ENCODE peak calls at places on chromosomes 1 and 21, in ten cellular contexts. N, R, L, G, Y, A, O, B, V and I are unnamed samples.

GRCh38 chr21:43643193-43643592 is 16.1 kb downstream of the HSF2BP start:
- DNase-seq in V (no peak), L (no peak), N (no peak), B (no peak), G (no peak), Y (no peak), A (no peak), O (no peak), R (no peak), I (no peak)

GRCh38 chr1:243882276-243882675 is 32.2 kb upstream of the AKT3 start:
- DNase-seq in A (no peak), N (no peak), G (no peak), R (no peak), V (no peak), L (no peak), O (no peak), B (no peak), Y (peak), I (no peak)

GRCh38 chr1:162984699-162985098 is 84.5 kb upstream of the RGS4 start:
- DNase-seq in L (no peak), A (peak), N (no peak), R (no peak), O (no peak), B (no peak), V (no peak), G (no peak), Y (peak), I (no peak)

GRCh38 chr1:86856196-86856595 is 57.7 kb downstream of the SELENOF start:
- DNase-seq in N (no peak), L (no peak), R (no peak), B (no peak), V (no peak), O (no peak), G (no peak), A (no peak), Y (no peak), I (no peak)

GRCh38 chr1:225813250-225813964 is 3.5 kb downstream of the EPHX1 start:
- DNase-seq in R (peak), N (no peak), G (peak), A (peak), V (no peak), B (peak), Y (peak), L (no peak), O (no peak), I (no peak)

GRCh38 chr1:3989465-3989864 is 89.4 kb upstream of the C1orf174 start:
- DNase-seq in B (no peak), O (no peak), R (no peak), Y (no peak), G (no peak), A (no peak), N (no peak), L (no peak), V (no peak), I (no peak)

GRCh38 chr1:28915036-28915895 is 897 bp downstream of the EPB41 start:
- DNase-seq in B (peak), Y (no peak), L (no peak), O (peak), G (peak), R (peak), A (no peak), N (peak), V (peak), I (no peak)

GRCh38 chr1:169670836-169671235 is 40.6 kb downstream of the SELL start:
- DNase-seq in V (no peak), A (no peak), Y (no peak), L (no peak), O (no peak), R (peak), B (no peak), G (no peak), N (no peak), I (no peak)

GRCh38 chr1:10969267-10969970 is 43.0 kb upstream of the TARDBP start:
- DNase-seq in R (no peak), V (no peak), A (no peak), O (no peak), B (no peak), N (peak), L (no peak), Y (no peak), G (no peak), I (no peak)

GRCh38 chr1:178407662-178408061 is 89.1 kb downstream of the CLEC20A start:
- DNase-seq in B (no peak), L (no peak), A (no peak), G (no peak), V (no peak), O (no peak), R (no peak), Y (no peak), N (no peak), I (no peak)

GRCh38 chr1:21293537-21294265 is 3.4 kb upstream of the ECE1 start:
- DNase-seq in R (no peak), G (no peak), Y (no peak), N (no peak), L (peak), O (peak), V (no peak), B (no peak), A (no peak), I (no peak)

GRCh38 chr1:77557053-77557452 is 125.4 kb downstream of the ZZZ3 start:
- DNase-seq in N (no peak), L (no peak), V (no peak), R (peak), B (no peak), G (no peak), O (no peak), Y (no peak), A (no peak), I (no peak)

GRCh38 chr1:68231627-68232303 is 558 bp downstream of the WLS start:
- DNase-seq in N (no peak), A (no peak), Y (peak), R (peak), B (no peak), V (peak), L (no peak), O (no peak), G (peak), I (no peak)

GRCh38 chr1:228023294-228023639 is 16.5 kb downstream of the WNT3A start:
- DNase-seq in R (no peak), A (no peak), O (no peak), V (no peak), B (no peak), L (no peak), G (no peak), Y (no peak), N (no peak), I (no peak)

GRCh38 chr1:226628624-226629155 is 80.1 kb downstream of the STUM start:
- DNase-seq in A (no peak), G (no peak), N (no peak), B (no peak), R (no peak), L (peak), O (no peak), V (no peak), Y (no peak), I (no peak)

GRCh38 chr21:26842976-26843911 is 2.0 kb downstream of the ADAMTS1 start:
- DNase-seq in A (no peak), V (peak), G (peak), R (peak), N (peak), B (no peak), Y (peak), L (no peak), O (no peak), I (no peak)